ENCODE peak calls at places on chromosomes 3 and 15, in ten cellular contexts. One of them, this sample, is unnamed. For H3K27me3, the result is how much of the 10 kb centered on the place peaks cover.

GRCh38 chr3:119382134-119382533 is 81.3 kb downstream of the TMEM39A start:
- DNase-seq in heart left ventricle: no peak
- DNase-seq in endothelial cell of umbilical vein: no peak
- DNase-seq in endodermal cell: no peak
- DNase-seq in vagina: no peak
- DNase-seq in left ventricle myocardium inferior: no peak
- DNase-seq in pancreas: no peak
- DNase-seq in left lung: no peak
- DNase-seq in brain microvascular endothelial cell: no peak
- DNase-seq in neuronal stem cell: no peak
- DNase-seq in this sample: no peak

GRCh38 chr3:104564045-104564643 is 802.6 kb upstream of the ALCAM start:
- DNase-seq in heart left ventricle: no peak
- DNase-seq in endothelial cell of umbilical vein: peak
- DNase-seq in endodermal cell: peak
- DNase-seq in vagina: no peak
- DNase-seq in left ventricle myocardium inferior: no peak
- DNase-seq in pancreas: peak
- DNase-seq in left lung: no peak
- DNase-seq in brain microvascular endothelial cell: peak
- DNase-seq in neuronal stem cell: no peak
- DNase-seq in this sample: peak

GRCh38 chr3:40229411-40229810 is 80.1 kb upstream of the EIF1B start:
- DNase-seq in heart left ventricle: no peak
- DNase-seq in endothelial cell of umbilical vein: no peak
- DNase-seq in endodermal cell: no peak
- DNase-seq in vagina: no peak
- DNase-seq in left ventricle myocardium inferior: no peak
- DNase-seq in pancreas: no peak
- DNase-seq in left lung: no peak
- DNase-seq in brain microvascular endothelial cell: no peak
- DNase-seq in neuronal stem cell: no peak
- DNase-seq in this sample: no peak

GRCh38 chr3:44961888-44962287 is 14.1 kb downstream of the ZDHHC3 start:
- DNase-seq in heart left ventricle: no peak
- DNase-seq in endothelial cell of umbilical vein: no peak
- DNase-seq in endodermal cell: no peak
- DNase-seq in vagina: no peak
- DNase-seq in left ventricle myocardium inferior: no peak
- DNase-seq in pancreas: no peak
- DNase-seq in left lung: no peak
- DNase-seq in brain microvascular endothelial cell: no peak
- DNase-seq in neuronal stem cell: no peak
- DNase-seq in this sample: no peak

GRCh38 chr3:145017959-145018358 is 1046.3 kb downstream of the DIPK2A start:
- DNase-seq in heart left ventricle: no peak
- DNase-seq in endothelial cell of umbilical vein: no peak
- DNase-seq in endodermal cell: no peak
- DNase-seq in vagina: no peak
- DNase-seq in left ventricle myocardium inferior: no peak
- DNase-seq in pancreas: no peak
- DNase-seq in left lung: no peak
- DNase-seq in brain microvascular endothelial cell: peak
- DNase-seq in neuronal stem cell: no peak
- DNase-seq in this sample: no peak

GRCh38 chr3:170762081-170762480 is 107.9 kb downstream of the RPL22L1 start:
- DNase-seq in heart left ventricle: no peak
- DNase-seq in endothelial cell of umbilical vein: no peak
- DNase-seq in endodermal cell: no peak
- DNase-seq in vagina: no peak
- DNase-seq in left ventricle myocardium inferior: no peak
- DNase-seq in pancreas: no peak
- DNase-seq in left lung: no peak
- DNase-seq in brain microvascular endothelial cell: no peak
- DNase-seq in neuronal stem cell: no peak
- DNase-seq in this sample: no peak

GRCh38 chr3:192940129-192940528 is 22.5 kb upstream of the MB21D2 start:
- DNase-seq in heart left ventricle: no peak
- DNase-seq in endothelial cell of umbilical vein: no peak
- DNase-seq in endodermal cell: no peak
- DNase-seq in vagina: no peak
- DNase-seq in left ventricle myocardium inferior: no peak
- DNase-seq in pancreas: no peak
- DNase-seq in left lung: no peak
- DNase-seq in brain microvascular endothelial cell: no peak
- DNase-seq in neuronal stem cell: no peak
- DNase-seq in this sample: no peak

GRCh38 chr15:90588427-90588826 is 58.7 kb downstream of the CRTC3 start:
- DNase-seq in heart left ventricle: no peak
- DNase-seq in endothelial cell of umbilical vein: no peak
- DNase-seq in endodermal cell: no peak
- DNase-seq in vagina: no peak
- DNase-seq in left ventricle myocardium inferior: no peak
- DNase-seq in pancreas: no peak
- DNase-seq in left lung: no peak
- DNase-seq in brain microvascular endothelial cell: peak
- DNase-seq in neuronal stem cell: no peak
- DNase-seq in this sample: no peak

GRCh38 chr3:134576426-134576825 is 74.4 kb downstream of the KY start:
- DNase-seq in heart left ventricle: no peak
- DNase-seq in endothelial cell of umbilical vein: no peak
- DNase-seq in endodermal cell: no peak
- DNase-seq in vagina: no peak
- DNase-seq in left ventricle myocardium inferior: no peak
- DNase-seq in pancreas: no peak
- DNase-seq in left lung: no peak
- DNase-seq in brain microvascular endothelial cell: no peak
- DNase-seq in neuronal stem cell: no peak
- DNase-seq in this sample: no peak

GRCh38 chr3:184789314-184789998 is 22.5 kb upstream of the VPS8 start:
- DNase-seq in heart left ventricle: no peak
- DNase-seq in endothelial cell of umbilical vein: no peak
- DNase-seq in endodermal cell: peak
- DNase-seq in vagina: no peak
- DNase-seq in left ventricle myocardium inferior: no peak
- DNase-seq in pancreas: no peak
- DNase-seq in left lung: no peak
- DNase-seq in brain microvascular endothelial cell: no peak
- DNase-seq in neuronal stem cell: no peak
- DNase-seq in this sample: no peak

GRCh38 chr3:142787719-142788118 is 63.9 kb downstream of the TRPC1 start:
- DNase-seq in heart left ventricle: no peak
- DNase-seq in endothelial cell of umbilical vein: no peak
- DNase-seq in endodermal cell: no peak
- DNase-seq in vagina: no peak
- DNase-seq in left ventricle myocardium inferior: no peak
- DNase-seq in pancreas: no peak
- DNase-seq in left lung: no peak
- DNase-seq in brain microvascular endothelial cell: no peak
- DNase-seq in neuronal stem cell: no peak
- DNase-seq in this sample: no peak

GRCh38 chr3:130737622-130738021 is 9.0 kb downstream of the PIK3R4 start:
- DNase-seq in heart left ventricle: no peak
- DNase-seq in endothelial cell of umbilical vein: no peak
- DNase-seq in endodermal cell: no peak
- DNase-seq in vagina: no peak
- DNase-seq in left ventricle myocardium inferior: no peak
- DNase-seq in pancreas: no peak
- DNase-seq in left lung: no peak
- DNase-seq in brain microvascular endothelial cell: no peak
- DNase-seq in neuronal stem cell: no peak
- DNase-seq in this sample: no peak

GRCh38 chr3:52259448-52259847 is 13.9 kb downstream of the PPM1M start:
- DNase-seq in heart left ventricle: no peak
- DNase-seq in endothelial cell of umbilical vein: no peak
- DNase-seq in endodermal cell: no peak
- DNase-seq in vagina: no peak
- DNase-seq in left ventricle myocardium inferior: no peak
- DNase-seq in pancreas: no peak
- DNase-seq in left lung: no peak
- DNase-seq in brain microvascular endothelial cell: no peak
- DNase-seq in neuronal stem cell: no peak
- DNase-seq in this sample: no peak

GRCh38 chr15:59014068-59014467 is 26.6 kb downstream of the RNF111 start:
- DNase-seq in heart left ventricle: no peak
- DNase-seq in endothelial cell of umbilical vein: no peak
- DNase-seq in endodermal cell: no peak
- DNase-seq in vagina: no peak
- DNase-seq in left ventricle myocardium inferior: no peak
- DNase-seq in pancreas: no peak
- DNase-seq in left lung: no peak
- DNase-seq in brain microvascular endothelial cell: no peak
- DNase-seq in neuronal stem cell: no peak
- DNase-seq in this sample: no peak

GRCh38 chr15:69876030-69876429 is 221.7 kb downstream of the TLE3 start:
- DNase-seq in heart left ventricle: no peak
- DNase-seq in endothelial cell of umbilical vein: no peak
- DNase-seq in endodermal cell: no peak
- DNase-seq in vagina: no peak
- DNase-seq in left ventricle myocardium inferior: no peak
- DNase-seq in pancreas: no peak
- DNase-seq in left lung: no peak
- DNase-seq in brain microvascular endothelial cell: no peak
- DNase-seq in neuronal stem cell: no peak
- DNase-seq in this sample: no peak

DNA sequence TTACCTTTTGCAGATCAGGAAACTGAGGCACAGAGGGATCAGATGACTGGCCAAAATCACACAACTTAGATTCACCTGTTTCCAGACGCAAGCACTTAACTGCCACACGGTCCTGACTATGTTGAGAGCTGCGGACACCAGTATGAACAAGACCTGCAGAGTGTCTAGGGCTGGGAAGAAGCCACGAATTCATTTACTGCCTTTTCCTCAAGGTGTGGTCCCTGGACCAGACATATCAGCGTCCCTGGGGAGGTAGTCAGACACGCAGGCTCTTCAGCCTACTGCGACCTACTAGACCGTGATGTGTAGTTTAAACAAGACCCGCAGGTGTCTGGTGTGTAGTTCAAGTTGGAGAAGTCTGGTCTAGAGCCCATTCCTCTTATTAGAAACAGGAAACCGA is 541 bp upstream of the SLC6A11 start:
- DNase-seq in heart left ventricle: no peak
- DNase-seq in endothelial cell of umbilical vein: no peak
- DNase-seq in endodermal cell: no peak
- DNase-seq in vagina: no peak
- DNase-seq in left ventricle myocardium inferior: no peak
- DNase-seq in pancreas: no peak
- DNase-seq in left lung: no peak
- DNase-seq in brain microvascular endothelial cell: no peak
- DNase-seq in neuronal stem cell: no peak
- DNase-seq in this sample: no peak
- H3K4me3 ChIP-seq in heart left ventricle: no peak
- H3K4me3 ChIP-seq in endothelial cell of umbilical vein: no peak
- H3K4me3 ChIP-seq in endodermal cell: no peak
- H3K4me3 ChIP-seq in vagina: no peak
- H3K4me3 ChIP-seq in left ventricle myocardium inferior: peak
- H3K4me3 ChIP-seq in pancreas: no peak
- H3K4me3 ChIP-seq in left lung: no peak
- H3K4me3 ChIP-seq in brain microvascular endothelial cell: no peak
- H3K4me3 ChIP-seq in neuronal stem cell: no peak
- H3K4me3 ChIP-seq in this sample: no peak

DNA sequence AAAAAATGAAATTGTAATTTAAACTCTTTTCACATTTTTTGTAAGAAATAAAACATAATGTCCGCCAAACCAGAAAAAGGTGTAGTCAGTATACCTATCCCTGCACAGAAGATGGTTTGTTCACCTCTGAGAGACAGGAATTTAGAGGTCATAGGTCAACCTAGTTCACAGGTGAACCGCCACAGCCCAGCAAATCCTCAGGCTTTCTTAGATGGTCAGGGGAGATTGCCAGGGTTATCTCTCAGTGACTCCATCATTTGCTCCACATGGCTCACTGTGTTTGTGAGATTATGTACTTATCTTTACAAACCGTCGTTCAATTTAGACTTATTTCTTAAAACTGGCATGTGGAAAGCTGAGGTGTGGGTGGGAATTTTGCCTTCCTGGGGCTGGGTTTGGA is 264.2 kb downstream of the GABRG3 start:
- DNase-seq in heart left ventricle: no peak
- DNase-seq in endothelial cell of umbilical vein: no peak
- DNase-seq in endodermal cell: no peak
- DNase-seq in vagina: no peak
- DNase-seq in left ventricle myocardium inferior: no peak
- DNase-seq in pancreas: no peak
- DNase-seq in left lung: no peak
- DNase-seq in brain microvascular endothelial cell: no peak
- DNase-seq in neuronal stem cell: no peak
- DNase-seq in this sample: no peak
- H3K27me3 ChIP-seq in heart left ventricle: under half
- H3K27me3 ChIP-seq in endothelial cell of umbilical vein: under half
- H3K27me3 ChIP-seq in endodermal cell: half or more
- H3K27me3 ChIP-seq in vagina: under half
- H3K27me3 ChIP-seq in left ventricle myocardium inferior: under half
- H3K27me3 ChIP-seq in pancreas: under half
- H3K27me3 ChIP-seq in left lung: under half
- H3K27me3 ChIP-seq in brain microvascular endothelial cell: under half
- H3K27me3 ChIP-seq in neuronal stem cell: under half
- H3K27me3 ChIP-seq in this sample: under half

GRCh38 chr15:40930430-40931299 is 1.5 kb downstream of the DLL4 start:
- DNase-seq in heart left ventricle: peak
- DNase-seq in endothelial cell of umbilical vein: peak
- DNase-seq in endodermal cell: peak
- DNase-seq in vagina: no peak
- DNase-seq in left ventricle myocardium inferior: peak
- DNase-seq in pancreas: peak
- DNase-seq in left lung: peak
- DNase-seq in brain microvascular endothelial cell: no peak
- DNase-seq in neuronal stem cell: no peak
- DNase-seq in this sample: peak
- H3K4me3 ChIP-seq in heart left ventricle: peak
- H3K4me3 ChIP-seq in endothelial cell of umbilical vein: peak
- H3K4me3 ChIP-seq in endodermal cell: peak
- H3K4me3 ChIP-seq in vagina: peak
- H3K4me3 ChIP-seq in left ventricle myocardium inferior: peak
- H3K4me3 ChIP-seq in pancreas: no peak
- H3K4me3 ChIP-seq in left lung: peak
- H3K4me3 ChIP-seq in brain microvascular endothelial cell: peak
- H3K4me3 ChIP-seq in neuronal stem cell: no peak
- H3K4me3 ChIP-seq in this sample: peak

DNA sequence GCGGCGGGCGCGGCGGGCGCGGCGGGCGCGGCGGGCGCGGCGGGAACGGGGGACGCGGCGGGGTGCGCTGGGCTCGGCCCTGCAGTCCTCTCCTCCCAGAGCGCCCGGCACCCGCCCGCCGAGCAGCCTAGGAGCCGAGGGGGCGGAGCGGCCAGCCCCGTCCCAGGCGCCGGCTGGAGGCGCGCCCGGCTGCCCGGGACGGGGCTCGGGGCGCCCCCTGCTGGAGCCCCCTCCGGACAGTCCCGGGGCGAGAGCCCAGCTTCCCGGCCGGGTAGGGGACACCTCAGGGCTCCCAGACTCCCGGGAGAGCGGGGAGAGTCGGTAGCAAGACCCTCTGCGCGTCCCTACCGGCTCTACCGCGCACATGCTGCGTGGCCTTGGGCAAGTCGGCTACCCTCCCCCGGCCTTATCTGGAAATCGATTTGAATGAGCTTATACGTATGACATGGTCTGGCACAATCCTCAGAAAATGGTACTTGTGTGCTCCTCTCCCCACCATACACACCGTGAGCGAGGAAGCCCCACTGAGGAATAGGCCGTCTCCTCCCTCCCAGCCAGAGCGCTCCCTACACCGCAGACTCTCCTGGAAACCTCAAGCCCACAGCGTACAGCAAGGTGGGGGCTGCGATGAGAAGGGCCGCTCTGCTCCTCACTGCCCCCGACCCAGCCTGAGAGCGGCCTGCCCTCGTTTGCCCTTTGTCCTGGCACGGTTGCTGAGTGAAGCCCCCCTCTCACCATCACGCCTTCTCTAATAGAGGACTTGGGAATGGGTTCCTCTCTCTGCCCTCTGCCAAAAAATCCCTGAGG is at the start of gene DAPK2:
- DNase-seq in heart left ventricle: peak
- DNase-seq in endothelial cell of umbilical vein: peak
- DNase-seq in endodermal cell: peak
- DNase-seq in vagina: no peak
- DNase-seq in left ventricle myocardium inferior: peak
- DNase-seq in pancreas: peak
- DNase-seq in left lung: peak
- DNase-seq in brain microvascular endothelial cell: peak
- DNase-seq in neuronal stem cell: peak
- DNase-seq in this sample: peak
- H3K27me3 ChIP-seq in heart left ventricle: under half
- H3K27me3 ChIP-seq in endothelial cell of umbilical vein: under half
- H3K27me3 ChIP-seq in endodermal cell: under half
- H3K27me3 ChIP-seq in vagina: under half
- H3K27me3 ChIP-seq in left ventricle myocardium inferior: under half
- H3K27me3 ChIP-seq in pancreas: under half
- H3K27me3 ChIP-seq in left lung: under half
- H3K27me3 ChIP-seq in brain microvascular endothelial cell: under half
- H3K27me3 ChIP-seq in neuronal stem cell: under half
- H3K27me3 ChIP-seq in this sample: under half